ENCODE peak calls at places on chromosome 4, in ten cellular contexts. G, C, P, R, X, Y, U, N, L and M are unnamed samples.

GRCh38 chr4:28948501-28948900 is 1771.7 kb upstream of the PCDH7 start:
- DNase-seq in N (no peak), X (peak), L (no peak), C (no peak), U (no peak), P (no peak), G (no peak), R (no peak), Y (no peak), M (no peak)

GRCh38 chr4:42008011-42008786 is 17.9 kb downstream of the SLC30A9 start:
- DNase-seq in N (no peak), U (no peak), R (no peak), X (no peak), G (no peak), L (no peak), P (no peak), Y (no peak), C (no peak), M (no peak)

GRCh38 chr4:186606593-186606992 is 51.2 kb upstream of the MTNR1A start:
- DNase-seq in R (peak), L (no peak), U (peak), N (no peak), P (no peak), X (peak), G (no peak), C (no peak), Y (no peak), M (no peak)

GRCh38 chr4:7420661-7421040 is 14.1 kb downstream of the PSAPL1 start:
- DNase-seq in G (no peak), X (no peak), U (no peak), L (no peak), Y (no peak), C (no peak), R (no peak), N (no peak), P (peak), M (no peak)

GRCh38 chr4:142913461-142914030 is 67.4 kb upstream of the INPP4B start:
- DNase-seq in C (peak), L (no peak), R (no peak), U (no peak), P (no peak), G (peak), N (no peak), Y (no peak), X (peak), M (no peak)

GRCh38 chr4:5126857-5127256 is 75.6 kb downstream of the STK32B start:
- DNase-seq in R (no peak), C (no peak), L (no peak), X (no peak), G (no peak), P (no peak), N (no peak), U (no peak), Y (no peak), M (no peak)

GRCh38 chr4:52091811-52092210 is 40.7 kb downstream of the SPATA18 start:
- DNase-seq in N (no peak), U (no peak), Y (no peak), R (peak), G (no peak), L (no peak), X (peak), P (no peak), C (peak), M (no peak)

GRCh38 chr4:4994312-4995097 is 24.8 kb downstream of the CYTL1 start:
- DNase-seq in R (no peak), N (no peak), C (no peak), G (no peak), Y (no peak), U (no peak), P (no peak), X (no peak), L (no peak), M (no peak)

GRCh38 chr4:161555689-161556660 is 607.8 kb downstream of the FSTL5 start:
- DNase-seq in P (no peak), U (peak), Y (no peak), G (peak), R (no peak), N (no peak), L (no peak), X (peak), C (peak), M (no peak)

GRCh38 chr4:6896035-6896434 is 13.6 kb upstream of the TBC1D14 start:
- DNase-seq in G (no peak), U (no peak), P (no peak), Y (no peak), L (no peak), N (no peak), R (no peak), C (no peak), X (no peak), M (no peak)

GRCh38 chr4:139229534-139230039 is 50.4 kb downstream of the MGARP start:
- DNase-seq in P (no peak), X (peak), N (no peak), Y (no peak), L (no peak), C (peak), R (no peak), U (peak), G (peak), M (no peak)

GRCh38 chr4:26557164-26557563 is 26.7 kb upstream of the TBC1D19 start:
- DNase-seq in N (no peak), P (no peak), U (no peak), X (peak), C (peak), L (no peak), Y (no peak), R (no peak), G (peak), M (no peak)

GRCh38 chr4:164350086-164350485 is 403.8 kb upstream of the SMIM31 start:
- DNase-seq in N (no peak), R (no peak), G (no peak), L (no peak), Y (no peak), C (no peak), U (no peak), P (no peak), X (no peak), M (no peak)

GRCh38 chr4:8905773-8906667 is 34.4 kb upstream of the HMX1 start:
- DNase-seq in L (no peak), U (no peak), N (peak), P (peak), X (no peak), G (no peak), Y (no peak), R (no peak), C (no peak), M (no peak)

GRCh38 chr4:56129431-56129861 is 180.7 kb downstream of the CEP135 start:
- DNase-seq in C (no peak), P (no peak), X (no peak), L (no peak), U (peak), Y (peak), G (no peak), N (no peak), R (peak), M (peak)

GRCh38 chr4:127403523-127404084 is 229.2 kb upstream of the INTU start:
- DNase-seq in C (no peak), P (no peak), X (no peak), G (no peak), R (no peak), U (no peak), N (no peak), Y (no peak), L (no peak), M (no peak)

GRCh38 chr4:8580321-8581093 is at the start of gene GPR78:
- DNase-seq in G (peak), R (peak), X (peak), P (peak), N (no peak), U (peak), Y (peak), L (no peak), C (no peak), M (no peak)

GRCh38 chr4:7074423-7074822 is 6.6 kb upstream of the GRPEL1 start:
- DNase-seq in G (peak), Y (no peak), N (no peak), U (peak), C (no peak), X (peak), L (no peak), R (no peak), P (no peak), M (peak)

GRCh38 chr4:2804973-2805501 is 12.2 kb downstream of the SH3BP2 start:
- DNase-seq in C (no peak), N (no peak), G (no peak), L (no peak), U (no peak), P (peak), R (no peak), Y (no peak), X (no peak), M (no peak)

GRCh38 chr4:51895158-51895557 is 52.2 kb downstream of the DCUN1D4 start:
- DNase-seq in N (no peak), Y (no peak), X (no peak), L (no peak), P (no peak), G (no peak), R (no peak), C (peak), U (no peak), M (no peak)

GRCh38 chr4:3302164-3302785 is 9.5 kb downstream of the RGS12 start:
- DNase-seq in G (no peak), X (no peak), Y (peak), C (no peak), R (no peak), U (no peak), N (no peak), P (peak), L (no peak), M (no peak)

GRCh38 chr4:56302102-56302501 is 85.2 kb downstream of the AASDH start:
- DNase-seq in C (no peak), U (no peak), R (no peak), L (no peak), N (no peak), X (no peak), P (no peak), Y (no peak), G (no peak), M (no peak)

GRCh38 chr4:20217521-20217920 is 34.2 kb upstream of the SLIT2 start:
- DNase-seq in Y (no peak), X (no peak), N (no peak), R (no peak), P (no peak), U (no peak), L (no peak), G (peak), C (no peak), M (no peak)

GRCh38 chr4:168536448-168536847 is 39.6 kb downstream of the PALLD start:
- DNase-seq in Y (no peak), U (no peak), R (no peak), C (no peak), G (no peak), N (no peak), X (no peak), P (no peak), L (no peak), M (no peak)

GRCh38 chr4:55074386-55074785 is 51.0 kb downstream of the KDR start:
- DNase-seq in X (no peak), P (no peak), R (peak), N (no peak), C (no peak), Y (no peak), G (no peak), U (no peak), L (no peak), M (no peak)

GRCh38 chr4:76947369-76947768 is 2.2 kb upstream of the SEPTIN11 start:
- DNase-seq in P (no peak), U (no peak), X (no peak), R (no peak), G (no peak), N (no peak), Y (no peak), C (no peak), L (no peak), M (no peak)

GRCh38 chr4:8747467-8747841 is 124.2 kb downstream of the HMX1 start:
- DNase-seq in Y (no peak), U (no peak), P (peak), C (no peak), G (no peak), X (no peak), L (no peak), R (peak), N (no peak), M (no peak)

GRCh38 chr4:41287005-41287404 is 30.3 kb downstream of the UCHL1 start:
- DNase-seq in N (no peak), X (peak), L (no peak), C (no peak), P (no peak), G (no peak), R (no peak), U (peak), Y (no peak), M (peak)